ENCODE peak calls at places on chromosome 11, in six cellular contexts. D, E, Y, Q, R and F are unnamed samples.

GRCh38 chr11:13874596-13874995 is 87.9 kb upstream of the SPON1 start:
- DNase-seq in D (no peak), E (no peak), Y (no peak), Q (no peak), R (no peak), F (no peak)

GRCh38 chr11:47351159-47352126 is 1.1 kb downstream of the MYBPC3 start:
- DNase-seq in D (no peak), E (peak; percentile 89), Y (no peak), Q (no peak), R (no peak), F (no peak)

GRCh38 chr11:28581286-28582242 is 473.4 kb downstream of the METTL15 start:
- DNase-seq in D (no peak), E (no peak), Y (no peak), Q (no peak), R (no peak), F (no peak)

GRCh38 chr11:69144316-69144715 is 11.4 kb upstream of the SMIM38 start:
- DNase-seq in D (no peak), E (no peak), Y (no peak), Q (no peak), R (no peak), F (no peak)

GRCh38 chr11:124758355-124759267 is 3.5 kb downstream of the ESAM start:
- DNase-seq in D (peak; percentile 89), E (peak; percentile 86), Y (peak; percentile 58), Q (no peak), R (no peak), F (no peak)

GRCh38 chr11:82686211-82686610 is 47.5 kb downstream of the FAM181B start:
- DNase-seq in D (no peak), E (no peak), Y (no peak), Q (no peak), R (no peak), F (no peak)

GRCh38 chr11:19715373-19715772 is 2.7 kb downstream of the NAV2 start:
- DNase-seq in D (no peak), E (no peak), Y (no peak), Q (no peak), R (no peak), F (no peak)

GRCh38 chr11:70631624-70632047 is 233.3 kb downstream of the CTTN start:
- DNase-seq in D (no peak), E (no peak), Y (no peak), Q (no peak), R (no peak), F (no peak)